ENCODE peak calls at places on chromosomes 16 and 17, in six cellular contexts. Y is CD8-positive, alpha-beta T cell; G is tibial nerve; Z is AG04449; O is AG10803; N is HCT116. A is an unnamed sample.

GRCh38 chr16:85202631-85203461 is 90.6 kb upstream of the CIBAR2 start:
- DNase-seq in Y (no peak), G (no peak), Z (no peak), O (peak), N (no peak), A (no peak)

GRCh38 chr17:42775534-42776098 is 2.4 kb downstream of the VPS25 start:
- DNase-seq in Y (no peak), G (no peak), Z (no peak), O (no peak), N (no peak), A (no peak)

GRCh38 chr17:79028496-79029326 is 4.7 kb downstream of the C1QTNF1 start:
- DNase-seq in Y (no peak), G (no peak), Z (no peak), O (no peak), N (no peak), A (no peak)

GRCh38 chr16:56245197-56245596 is 53.9 kb downstream of the GNAO1 start:
- DNase-seq in Y (no peak), G (no peak), Z (no peak), O (peak), N (no peak), A (no peak)

GRCh38 chr17:55763856-55764255 is 13.0 kb downstream of the PCTP start:
- DNase-seq in Y (no peak), G (no peak), Z (no peak), O (no peak), N (no peak), A (no peak)

GRCh38 chr16:74271879-74272278 is 24.7 kb upstream of the PSMD7 start:
- DNase-seq in Y (no peak), G (no peak), Z (no peak), O (no peak), N (no peak), A (no peak)

GRCh38 chr17:31392002-31392855 is 754 bp downstream of the RAB11FIP4 start:
- DNase-seq in Y (peak), G (no peak), Z (no peak), O (no peak), N (no peak), A (no peak)

GRCh38 chr17:21163101-21163500 is 36.3 kb downstream of the DHRS7B start:
- DNase-seq in Y (no peak), G (no peak), Z (no peak), O (no peak), N (no peak), A (no peak)

GRCh38 chr16:85759136-85759535 is 8.2 kb upstream of the C16orf74 start:
- DNase-seq in Y (no peak), G (no peak), Z (no peak), O (no peak), N (no peak), A (no peak)

GRCh38 chr17:78705071-78705470 is 77.0 kb downstream of the CYTH1 start:
- DNase-seq in Y (no peak), G (no peak), Z (no peak), O (no peak), N (no peak), A (no peak)

GRCh38 chr17:78351449-78352006 is 8.3 kb downstream of the SOCS3 start:
- DNase-seq in Y (no peak), G (peak), Z (no peak), O (peak), N (no peak), A (no peak)

GRCh38 chr17:31815212-31815611 is 43.8 kb downstream of the COPRS start:
- DNase-seq in Y (no peak), G (no peak), Z (no peak), O (no peak), N (no peak), A (no peak)

GRCh38 chr16:17768257-17768656 is 297.5 kb upstream of the XYLT1 start:
- DNase-seq in Y (no peak), G (no peak), Z (peak), O (peak), N (no peak), A (no peak)

GRCh38 chr17:2279707-2280106 is 23.9 kb downstream of the SMG6 start:
- DNase-seq in Y (no peak), G (no peak), Z (no peak), O (no peak), N (no peak), A (no peak)

GRCh38 chr16:53785044-53785443 is 81.1 kb downstream of the FTO start:
- DNase-seq in Y (no peak), G (no peak), Z (peak), O (peak), N (no peak), A (no peak)

GRCh38 chr16:2871926-2872325 is 11.1 kb upstream of the FLYWCH2 start:
- DNase-seq in Y (no peak), G (no peak), Z (no peak), O (no peak), N (no peak), A (no peak)

GRCh38 chr16:1772362-1772907 is at the start of gene EME2:
- DNase-seq in Y (peak), G (no peak), Z (no peak), O (no peak), N (no peak), A (no peak)

GRCh38 chr16:85641776-85642176 is 28.7 kb downstream of the GSE1 start:
- DNase-seq in Y (no peak), G (no peak), Z (no peak), O (peak), N (no peak), A (no peak)

GRCh38 chr16:80071964-80072363 is 468.8 kb upstream of the DYNLRB2 start:
- DNase-seq in Y (no peak), G (no peak), Z (no peak), O (no peak), N (no peak), A (no peak)
- TF ChIP-seq CTCF in Y (no peak), G (no peak), Z (no peak), O (no peak), N (no peak), A (no peak)

DNA sequence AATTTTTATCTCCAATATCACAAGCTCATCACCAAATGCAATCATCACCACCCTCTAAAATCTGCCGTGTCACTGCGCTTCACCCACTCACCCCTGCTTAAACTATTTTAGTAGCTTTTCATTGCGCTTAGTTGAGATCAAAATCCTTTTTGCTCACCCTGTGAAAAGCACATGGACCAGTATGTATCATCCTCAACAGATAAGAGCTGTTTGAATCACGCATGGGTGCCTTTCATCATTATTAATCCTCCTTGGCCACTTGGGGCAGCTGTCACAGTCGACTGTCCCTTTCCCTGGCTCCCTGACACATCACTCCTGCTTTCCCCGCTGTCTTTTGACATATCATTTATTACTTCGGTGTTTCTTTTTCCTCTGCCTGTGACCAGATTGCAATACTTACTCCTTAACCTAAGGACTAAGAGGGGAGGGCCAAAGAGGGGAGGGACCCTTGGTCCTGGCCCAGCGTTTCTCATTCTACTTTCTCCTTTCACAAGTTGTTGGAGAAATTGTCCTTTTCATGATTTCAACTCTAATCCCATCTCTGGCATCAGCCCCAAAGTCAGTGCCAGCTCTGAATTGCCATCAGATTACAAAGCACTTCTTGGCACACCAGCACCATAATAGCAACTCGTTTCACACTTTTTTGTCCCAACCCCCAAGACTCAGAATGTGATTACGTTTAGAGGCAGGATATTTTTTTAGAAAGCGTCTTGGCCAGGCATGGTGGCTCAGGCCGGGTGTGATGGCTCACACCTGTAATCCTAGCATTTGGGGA is 8.6 kb upstream of the KDM6B start:
- DNase-seq in Y (no peak), G (no peak), Z (no peak), O (peak), N (no peak), A (no peak)
- TF ChIP-seq CTCF in Y (peak), G (peak), Z (no peak), O (peak), N (no peak), A (no peak)

DNA sequence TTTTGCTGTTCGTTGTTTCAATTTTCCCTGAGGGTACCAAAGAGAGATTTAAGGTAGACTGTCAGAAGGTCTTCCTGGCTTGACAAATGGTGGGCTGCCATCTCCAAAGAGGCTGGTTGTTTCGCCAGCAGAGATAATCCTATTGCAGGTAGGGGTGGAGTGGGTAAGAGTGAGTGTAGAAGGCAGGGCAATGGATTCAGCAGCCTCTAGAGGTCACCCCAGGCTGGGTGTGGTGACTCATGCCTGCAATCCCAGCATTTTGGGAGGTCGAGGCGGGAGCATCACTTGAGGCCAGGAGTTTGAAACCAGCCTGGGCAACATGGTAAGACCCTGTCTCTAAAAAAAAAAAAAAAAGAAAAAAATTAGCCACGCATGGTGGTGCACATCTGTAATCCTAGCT is 34.6 kb downstream of the DCAKD start:
- DNase-seq in Y (no peak), G (no peak), Z (no peak), O (peak), N (no peak), A (no peak)
- TF ChIP-seq CTCF in Y (no peak), G (no peak), Z (peak), O (peak), N (peak), A (peak)

DNA sequence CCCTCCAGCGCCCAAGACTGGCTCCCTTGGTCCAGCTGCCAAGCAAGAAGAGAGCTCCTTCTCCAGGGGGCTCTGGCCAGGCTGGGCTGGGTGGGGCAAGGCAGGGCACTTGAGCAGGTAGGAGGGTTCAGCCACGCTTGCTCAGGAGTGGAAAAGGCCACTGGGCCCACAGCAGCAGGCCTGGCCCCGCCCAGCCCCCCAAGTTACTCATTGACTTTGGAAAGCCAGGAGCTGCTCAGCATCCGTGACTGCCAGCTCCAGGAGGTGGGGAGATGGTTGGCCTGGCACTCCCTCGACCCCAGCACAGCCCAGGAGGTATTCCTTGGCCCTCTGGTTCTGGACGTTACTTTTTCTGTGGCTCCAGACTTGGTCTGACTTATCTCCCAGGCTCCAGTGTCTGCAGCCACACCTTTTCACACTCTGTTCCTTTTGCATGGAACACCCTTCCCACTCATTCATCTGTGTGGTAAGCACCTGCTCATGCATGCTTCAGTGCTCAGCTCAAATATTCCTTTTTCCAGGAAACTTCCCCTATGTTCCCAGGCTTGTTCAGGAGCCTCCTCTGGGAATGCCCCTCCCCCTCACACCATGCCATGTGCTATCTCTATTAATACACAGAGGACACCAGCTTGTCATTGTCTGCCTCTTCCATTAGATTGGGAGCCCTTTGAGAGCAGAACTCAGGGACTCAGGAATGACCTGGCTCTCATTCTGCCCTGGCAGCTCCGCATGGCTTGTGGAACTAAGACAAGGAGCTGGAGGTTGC is at the start of gene CDH16:
- DNase-seq in Y (no peak), G (no peak), Z (no peak), O (no peak), N (no peak), A (no peak)
- TF ChIP-seq CTCF in Y (no peak), G (no peak), Z (no peak), O (no peak), N (no peak), A (no peak)

GRCh38 chr17:19756551-19756950 is 8.5 kb upstream of the ALDH3A1 start:
- DNase-seq in Y (no peak), G (no peak), Z (no peak), O (no peak), N (no peak), A (no peak)

GRCh38 chr17:19755392-19755791 is 7.3 kb upstream of the ALDH3A1 start:
- DNase-seq in Y (no peak), G (no peak), Z (no peak), O (no peak), N (no peak), A (no peak)

GRCh38 chr17:19757536-19758180 is 9.6 kb upstream of the ALDH3A1 start:
- DNase-seq in Y (no peak), G (no peak), Z (no peak), O (no peak), N (no peak), A (no peak)

GRCh38 chr17:19753661-19754463 is 5.8 kb upstream of the ALDH3A1 start:
- DNase-seq in Y (no peak), G (no peak), Z (no peak), O (peak), N (peak), A (no peak)

DNA sequence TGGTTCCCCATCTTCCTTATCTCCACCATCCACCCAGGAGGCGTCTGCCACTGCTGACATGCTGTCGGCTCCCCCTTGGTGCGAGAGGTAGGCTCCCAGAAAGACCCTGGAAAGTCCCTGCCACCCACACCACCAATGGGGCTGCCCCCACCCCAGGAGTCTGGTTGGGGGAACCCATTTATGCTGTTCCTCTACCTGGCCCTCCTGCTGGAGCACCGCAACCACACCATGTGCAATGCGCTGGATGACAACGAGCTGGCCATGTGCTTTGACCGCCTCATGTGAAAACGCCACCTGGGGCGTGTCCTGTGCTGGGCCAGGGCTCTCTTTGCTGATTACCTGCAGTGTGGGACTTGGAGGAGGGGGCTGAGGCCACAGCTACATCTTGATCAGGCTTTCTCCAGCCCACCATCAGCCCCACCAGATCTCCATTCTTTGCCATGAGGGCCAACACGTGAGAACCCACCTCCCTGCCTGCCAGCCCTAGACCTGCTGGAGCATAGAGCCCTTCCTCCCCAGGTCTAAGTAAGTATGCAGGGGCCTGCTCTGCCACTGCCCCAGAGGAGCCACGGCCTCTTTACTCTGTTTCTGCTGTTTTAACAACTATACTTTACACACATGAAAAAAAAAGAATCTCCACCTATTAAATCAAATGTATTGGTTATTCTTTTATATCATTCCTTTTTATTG is 7.9 kb upstream of the ALDH3A1 start:
- DNase-seq in Y (no peak), G (no peak), Z (no peak), O (no peak), N (no peak), A (no peak)
- TF ChIP-seq CTCF in Y (no peak), G (no peak), Z (no peak), O (no peak), N (no peak), A (no peak)

A was measured in progenitor cell of endocrine pancreas.